ENCODE peak calls at places on chromosomes 6 and 20, in four cellular contexts. C is K562, F is testis, M is breast epithelium. V is an unnamed sample. For H3K4me1, the result is how much of the 10 kb centered on the place peaks cover.

GRCh38 chr6:142683688-142684087 is 261.3 kb downstream of the HIVEP2 start:
- DNase-seq in C (no peak), F (no peak), M (no peak), V (no peak)

GRCh38 chr6:15431762-15432495 is 186.1 kb downstream of the JARID2 start:
- DNase-seq in F (no peak), C (no peak), M (no peak), V (no peak)

GRCh38 chr6:15623282-15624116 is 39.3 kb downstream of the DTNBP1 start:
- DNase-seq in M (no peak), C (no peak), F (peak), V (no peak)

GRCh38 chr20:38032585-38033329 is 499 bp downstream of the TTI1 start:
- DNase-seq in C (no peak), M (no peak), F (no peak), V (no peak)

GRCh38 chr20:31719644-31720485 is 2.8 kb downstream of the BCL2L1 start:
- DNase-seq in C (no peak), F (no peak), M (no peak), V (no peak)

GRCh38 chr6:147088861-147089260 is 115.4 kb upstream of the STXBP5 start:
- DNase-seq in C (no peak), F (no peak), M (no peak), V (no peak)

GRCh38 chr20:4412216-4412615 is 309.5 kb upstream of the PRND start:
- DNase-seq in F (no peak), C (no peak), M (no peak), V (no peak)

GRCh38 chr6:111625511-111626331 is 20.0 kb upstream of the TRAF3IP2 start:
- DNase-seq in C (no peak), F (no peak), M (no peak), V (no peak)

GRCh38 chr6:82246802-82247633 is 526 bp downstream of the IBTK start:
- DNase-seq in F (peak), C (peak), M (peak), V (peak)

GRCh38 chr6:30263734-30264133 is 50.5 kb upstream of the TRIM26 start:
- DNase-seq in M (no peak), F (no peak), C (no peak), V (no peak)

GRCh38 chr6:132811276-132811675 is 3.1 kb upstream of the RPS12 start:
- DNase-seq in C (no peak), M (no peak), F (no peak), V (no peak)

GRCh38 chr6:135149376-135149775 is 31.7 kb upstream of the MYB start:
- DNase-seq in C (no peak), F (no peak), M (no peak), V (no peak)

GRCh38 chr6:167119680-167120556 is 3.0 kb upstream of the CCR6 start:
- DNase-seq in C (peak), F (no peak), M (no peak), V (no peak)

GRCh38 chr6:3748208-3748701 is 3.3 kb downstream of the PXDC1 start:
- DNase-seq in C (peak), F (peak), M (peak), V (no peak)

GRCh38 chr6:85580878-85581267 is 12.8 kb downstream of the SNX14 start:
- DNase-seq in M (no peak), F (no peak), C (peak), V (peak)

GRCh38 chr20:313402-313801 is 11.9 kb upstream of the SOX12 start:
- DNase-seq in M (no peak), F (no peak), C (no peak), V (no peak)

GRCh38 chr6:150118642-150119041 is 24.2 kb upstream of the PPP1R14C start:
- DNase-seq in F (no peak), C (no peak), M (no peak), V (no peak)

GRCh38 chr6:37038297-37039198 is 33.1 kb downstream of the FGD2 start:
- DNase-seq in F (peak), C (peak), M (no peak), V (peak)

GRCh38 chr6:37320649-37321048 is 33.1 kb upstream of the RNF8 start:
- DNase-seq in C (no peak), M (no peak), F (no peak), V (no peak)

GRCh38 chr6:77397561-77397960 is 65.7 kb downstream of the HTR1B start:
- DNase-seq in M (no peak), F (no peak), C (no peak), V (no peak)

GRCh38 chr20:47332381-47333206 is 23.9 kb downstream of the ZMYND8 start:
- DNase-seq in F (no peak), C (no peak), M (no peak), V (no peak)

GRCh38 chr20:47328841-47329448 is 27.6 kb downstream of the ZMYND8 start:
- DNase-seq in C (no peak), F (no peak), M (no peak), V (no peak)

GRCh38 chr20:47334022-47334551 is 22.4 kb downstream of the ZMYND8 start:
- DNase-seq in F (no peak), M (no peak), C (no peak), V (no peak)

GRCh38 chr20:47330071-47330470 is 26.4 kb downstream of the ZMYND8 start:
- DNase-seq in M (no peak), C (no peak), F (no peak), V (no peak)

DNA sequence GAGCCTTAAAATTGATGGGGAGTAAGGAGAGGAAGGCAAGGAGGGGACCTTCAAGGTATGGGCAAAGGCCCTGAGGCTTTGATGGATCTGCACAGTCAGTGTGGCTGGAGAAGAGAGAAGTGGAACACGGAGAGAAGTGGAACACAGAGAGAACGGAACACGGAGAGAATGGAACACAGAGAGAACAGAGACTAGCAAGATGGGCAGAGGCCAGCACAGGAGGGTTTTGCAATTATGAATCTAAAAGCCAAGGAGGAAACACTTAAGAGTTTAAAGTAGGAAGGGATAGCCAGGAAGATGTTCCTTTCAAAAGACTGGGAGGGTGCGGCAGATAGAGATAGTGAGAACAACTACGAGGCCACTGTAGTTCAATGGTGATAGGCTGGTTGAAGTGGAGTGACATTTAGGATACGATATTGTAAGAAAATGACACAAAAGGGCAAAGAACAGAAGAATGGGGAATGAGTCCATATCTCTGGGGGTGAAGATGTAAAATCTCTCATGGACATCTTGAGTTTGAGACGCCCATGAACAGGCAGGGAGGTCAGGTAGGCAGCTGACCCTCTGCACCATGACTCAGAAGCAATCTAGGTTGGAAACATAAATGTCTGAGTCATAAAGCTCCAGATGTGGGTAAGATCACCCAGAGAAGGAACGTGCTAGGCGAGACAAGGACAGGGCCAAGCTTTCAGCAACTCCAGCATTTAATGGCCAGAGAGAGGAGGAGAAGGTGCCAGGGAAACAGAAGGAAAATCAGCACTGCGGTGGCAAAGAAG is 25.4 kb downstream of the ZMYND8 start:
- DNase-seq in C (peak), F (no peak), M (no peak), V (no peak)
- H3K4me1 ChIP-seq in C (half or more), F (half or more), M (under half), V (under half)

DNA sequence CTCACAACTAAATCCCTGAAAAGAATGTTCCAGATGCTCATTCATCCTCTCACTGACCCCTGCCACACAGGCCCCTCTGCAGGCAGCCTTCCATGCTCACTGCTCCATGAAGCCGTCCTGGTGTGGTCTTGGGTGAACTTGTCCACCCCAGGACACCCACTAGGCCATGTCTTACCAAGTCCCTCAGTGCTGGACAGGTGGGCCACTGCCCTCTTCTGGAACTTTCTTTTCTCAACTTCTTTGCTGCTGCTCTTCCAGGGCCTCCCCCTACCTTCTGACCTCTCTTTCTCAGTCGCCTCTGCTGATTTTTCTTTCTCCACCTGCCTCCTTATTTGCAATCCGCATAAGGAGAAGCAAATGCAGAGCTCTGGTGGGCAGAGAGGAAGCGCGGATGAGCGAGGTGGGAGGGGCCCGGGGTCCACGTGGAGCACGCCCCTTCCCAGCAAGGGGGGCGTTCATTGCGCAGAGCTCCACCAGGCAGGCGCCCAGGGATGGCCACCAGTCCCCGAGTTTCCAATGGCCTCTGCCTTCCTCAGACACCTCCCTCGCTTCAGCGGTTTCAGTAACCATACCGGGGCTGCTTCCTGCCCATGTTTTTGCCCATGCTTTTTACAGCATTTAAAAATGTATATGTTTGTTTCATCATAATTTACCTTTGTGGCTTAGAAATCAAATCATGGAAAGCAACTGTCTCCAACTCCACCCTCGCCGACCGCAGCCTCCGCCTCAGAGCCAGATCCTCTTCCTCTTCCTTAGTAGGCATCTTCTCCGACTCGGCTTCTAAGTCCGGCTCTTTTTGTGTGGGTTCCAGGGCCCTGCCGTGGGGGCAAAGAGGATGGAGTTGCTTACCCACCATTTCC is 129.6 kb downstream of the ZDHHC14 start:
- DNase-seq in F (no peak), M (no peak), C (no peak), V (no peak)
- TF ChIP-seq CTCF in F (no peak), M (no peak), C (peak), V (no peak)

DNA sequence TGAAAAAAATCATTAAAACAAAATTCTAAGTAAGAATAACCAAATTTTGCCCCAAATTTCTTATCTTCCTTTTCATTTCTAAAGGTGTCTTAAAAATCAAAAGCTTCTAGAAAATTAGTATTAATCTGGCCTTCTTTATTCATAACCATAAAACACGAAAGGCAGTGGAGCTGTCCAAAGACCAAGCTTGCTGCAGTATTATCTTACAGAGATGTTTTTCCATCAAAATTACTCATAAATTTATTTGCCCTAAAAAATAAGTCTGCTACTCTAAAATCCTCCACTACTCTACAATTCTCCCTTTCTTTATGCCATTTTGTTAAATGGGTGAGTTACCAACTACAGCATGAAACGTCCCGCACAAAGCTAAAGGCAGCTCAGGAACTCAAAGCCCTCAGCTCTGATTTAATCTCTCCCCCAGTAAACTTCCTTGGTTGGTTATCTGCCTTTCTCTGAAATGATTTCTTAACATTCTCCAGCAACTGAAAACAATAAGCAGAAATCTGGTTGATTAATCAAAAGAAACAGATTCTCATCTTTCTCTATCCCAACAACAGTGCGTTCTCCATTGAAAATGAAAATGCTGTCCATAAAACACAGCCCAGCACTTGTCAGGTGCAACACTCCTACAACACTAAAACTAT is 2.1 kb downstream of the USP49 start:
- DNase-seq in M (no peak), F (no peak), C (no peak), V (no peak)
- H3K4me1 ChIP-seq in M (under half), F (under half), C (under half), V (under half)

GRCh38 chr6:106085984-106086832 is at the start of gene PRDM1:
- DNase-seq in M (peak), F (peak), C (peak), V (peak)
- TF ChIP-seq CTCF in M (peak), F (no peak), C (peak), V (no peak)